ENCODE peak calls at places on chromosomes 11 and 22, in seven cellular contexts. One of them, this sample, is unnamed.

GRCh38 chr11:117679464-117679863 is 117.6 kb downstream of the DSCAML1 start:
- DNase-seq in Panc1: no peak
- DNase-seq in NCI-H345: no peak
- DNase-seq in activated T-helper 1 cell treated with Interleukin-2 at 50 U/mL for 16 hours: no peak
- DNase-seq in amygdala: no peak
- DNase-seq in stimulated activated CD8-positive, alpha-beta memory T cell treated with anti-CD3 and anti-CD28 coated beads, Interleukin-4, amount 100 ng/mL, for 4 hours: no peak
- DNase-seq in cerebellar cortex: no peak
- DNase-seq in this sample: no peak

GRCh38 chr22:39493759-39494158 is 8.3 kb upstream of the MIEF1 start:
- DNase-seq in Panc1: no peak
- DNase-seq in NCI-H345: no peak
- DNase-seq in activated T-helper 1 cell treated with Interleukin-2 at 50 U/mL for 16 hours: no peak
- DNase-seq in amygdala: no peak
- DNase-seq in stimulated activated CD8-positive, alpha-beta memory T cell treated with anti-CD3 and anti-CD28 coated beads, Interleukin-4, amount 100 ng/mL, for 4 hours: no peak
- DNase-seq in cerebellar cortex: no peak
- DNase-seq in this sample: no peak

GRCh38 chr11:16815047-16815767 is 76.8 kb downstream of the C11orf58 start:
- DNase-seq in Panc1: no peak
- DNase-seq in NCI-H345: no peak
- DNase-seq in activated T-helper 1 cell treated with Interleukin-2 at 50 U/mL for 16 hours: no peak
- DNase-seq in amygdala: no peak
- DNase-seq in stimulated activated CD8-positive, alpha-beta memory T cell treated with anti-CD3 and anti-CD28 coated beads, Interleukin-4, amount 100 ng/mL, for 4 hours: no peak
- DNase-seq in cerebellar cortex: no peak
- DNase-seq in this sample: no peak

GRCh38 chr11:130110325-130111108 is 40.8 kb downstream of the APLP2 start:
- DNase-seq in Panc1: no peak
- DNase-seq in NCI-H345: no peak
- DNase-seq in activated T-helper 1 cell treated with Interleukin-2 at 50 U/mL for 16 hours: no peak
- DNase-seq in amygdala: no peak
- DNase-seq in stimulated activated CD8-positive, alpha-beta memory T cell treated with anti-CD3 and anti-CD28 coated beads, Interleukin-4, amount 100 ng/mL, for 4 hours: no peak
- DNase-seq in cerebellar cortex: no peak
- DNase-seq in this sample: no peak

GRCh38 chr22:48553694-48554308 is 1273.9 kb downstream of the BRD1 start:
- DNase-seq in Panc1: no peak
- DNase-seq in NCI-H345: no peak
- DNase-seq in activated T-helper 1 cell treated with Interleukin-2 at 50 U/mL for 16 hours: no peak
- DNase-seq in amygdala: no peak
- DNase-seq in stimulated activated CD8-positive, alpha-beta memory T cell treated with anti-CD3 and anti-CD28 coated beads, Interleukin-4, amount 100 ng/mL, for 4 hours: no peak
- DNase-seq in cerebellar cortex: peak; percentile 68
- DNase-seq in this sample: no peak

GRCh38 chr11:1468002-1468401 is 18.6 kb downstream of the MOB2 start:
- DNase-seq in Panc1: no peak
- DNase-seq in NCI-H345: no peak
- DNase-seq in activated T-helper 1 cell treated with Interleukin-2 at 50 U/mL for 16 hours: no peak
- DNase-seq in amygdala: no peak
- DNase-seq in stimulated activated CD8-positive, alpha-beta memory T cell treated with anti-CD3 and anti-CD28 coated beads, Interleukin-4, amount 100 ng/mL, for 4 hours: no peak
- DNase-seq in cerebellar cortex: no peak
- DNase-seq in this sample: no peak

GRCh38 chr11:77619576-77620198 is 17.9 kb downstream of the CLNS1A start:
- DNase-seq in Panc1: peak; percentile 64
- DNase-seq in NCI-H345: peak; percentile 56
- DNase-seq in activated T-helper 1 cell treated with Interleukin-2 at 50 U/mL for 16 hours: no peak
- DNase-seq in amygdala: no peak
- DNase-seq in stimulated activated CD8-positive, alpha-beta memory T cell treated with anti-CD3 and anti-CD28 coated beads, Interleukin-4, amount 100 ng/mL, for 4 hours: no peak
- DNase-seq in cerebellar cortex: peak; percentile 75
- DNase-seq in this sample: peak; percentile 44

GRCh38 chr11:95638501-95638900 is 151.1 kb downstream of the FAM76B start:
- DNase-seq in Panc1: no peak
- DNase-seq in NCI-H345: no peak
- DNase-seq in activated T-helper 1 cell treated with Interleukin-2 at 50 U/mL for 16 hours: no peak
- DNase-seq in amygdala: no peak
- DNase-seq in stimulated activated CD8-positive, alpha-beta memory T cell treated with anti-CD3 and anti-CD28 coated beads, Interleukin-4, amount 100 ng/mL, for 4 hours: no peak
- DNase-seq in cerebellar cortex: no peak
- DNase-seq in this sample: no peak

GRCh38 chr11:10674991-10675440 is 18.5 kb downstream of the IRAG1 start:
- DNase-seq in Panc1: no peak
- DNase-seq in NCI-H345: no peak
- DNase-seq in activated T-helper 1 cell treated with Interleukin-2 at 50 U/mL for 16 hours: no peak
- DNase-seq in amygdala: peak; percentile 56
- DNase-seq in stimulated activated CD8-positive, alpha-beta memory T cell treated with anti-CD3 and anti-CD28 coated beads, Interleukin-4, amount 100 ng/mL, for 4 hours: no peak
- DNase-seq in cerebellar cortex: peak; percentile 64
- DNase-seq in this sample: no peak

GRCh38 chr11:120674537-120674936 is 163.0 kb downstream of the GRIK4 start:
- DNase-seq in Panc1: no peak
- DNase-seq in NCI-H345: no peak
- DNase-seq in activated T-helper 1 cell treated with Interleukin-2 at 50 U/mL for 16 hours: no peak
- DNase-seq in amygdala: no peak
- DNase-seq in stimulated activated CD8-positive, alpha-beta memory T cell treated with anti-CD3 and anti-CD28 coated beads, Interleukin-4, amount 100 ng/mL, for 4 hours: no peak
- DNase-seq in cerebellar cortex: no peak
- DNase-seq in this sample: no peak

GRCh38 chr11:60633645-60634044 is 65.8 kb upstream of the MS4A8 start:
- DNase-seq in Panc1: no peak
- DNase-seq in NCI-H345: no peak
- DNase-seq in activated T-helper 1 cell treated with Interleukin-2 at 50 U/mL for 16 hours: no peak
- DNase-seq in amygdala: no peak
- DNase-seq in stimulated activated CD8-positive, alpha-beta memory T cell treated with anti-CD3 and anti-CD28 coated beads, Interleukin-4, amount 100 ng/mL, for 4 hours: no peak
- DNase-seq in cerebellar cortex: no peak
- DNase-seq in this sample: no peak

GRCh38 chr11:16632295-16633200 is 105.9 kb upstream of the C11orf58 start:
- DNase-seq in Panc1: no peak
- DNase-seq in NCI-H345: no peak
- DNase-seq in activated T-helper 1 cell treated with Interleukin-2 at 50 U/mL for 16 hours: no peak
- DNase-seq in amygdala: no peak
- DNase-seq in stimulated activated CD8-positive, alpha-beta memory T cell treated with anti-CD3 and anti-CD28 coated beads, Interleukin-4, amount 100 ng/mL, for 4 hours: no peak
- DNase-seq in cerebellar cortex: no peak
- DNase-seq in this sample: peak; percentile 42

This sample was measured in HCT116.